ENCODE peak calls at places on chromosomes 12 and 14, in eight cellular contexts. E is T-cell; W is activated T-helper 9 cell treated with anti-CD3 and anti-CD28 coated beads, Interleukin-2, amount 50 U/mL, for 16 hours; Q is Panc1; U is M059J; S is occipital lobe; A is SW480; H is PC-9. Y is an unnamed sample.

GRCh38 chr12:5807538-5808219 is 137.4 kb downstream of the ANO2 start:
- DNase-seq in E (no peak), W (no peak), Q (no peak), U (peak; percentile 47), S (no peak), A (peak; percentile 83), H (no peak), Y (no peak)

GRCh38 chr12:109729837-109730200 is 16.2 kb downstream of the FAM222A start:
- DNase-seq in E (no peak), W (no peak), Q (no peak), U (no peak), S (no peak), A (no peak), H (no peak), Y (no peak)

GRCh38 chr12:71440393-71441349 is 1.1 kb downstream of the LGR5 start:
- DNase-seq in E (no peak), W (no peak), Q (no peak), U (peak; percentile 5), S (no peak), A (peak; percentile 71), H (no peak), Y (no peak)

GRCh38 chr12:99387661-99388060 is 259.9 kb upstream of the GARIN6 start:
- DNase-seq in E (no peak), W (no peak), Q (no peak), U (no peak), S (no peak), A (no peak), H (no peak), Y (no peak)

GRCh38 chr12:127655691-127656090 is 611.3 kb upstream of the TMEM132C start:
- DNase-seq in E (no peak), W (no peak), Q (no peak), U (peak; percentile 86), S (no peak), A (no peak), H (no peak), Y (no peak)

GRCh38 chr12:46915082-46915481 is 89.3 kb upstream of the SLC38A4 start:
- DNase-seq in E (no peak), W (no peak), Q (no peak), U (peak; percentile 97), S (no peak), A (no peak), H (no peak), Y (no peak)

GRCh38 chr12:81255947-81256346 is 178.1 kb downstream of the ACSS3 start:
- DNase-seq in E (no peak), W (no peak), Q (no peak), U (no peak), S (no peak), A (no peak), H (no peak), Y (no peak)

GRCh38 chr14:61385002-61385685 is 63.8 kb downstream of the PRKCH start:
- DNase-seq in E (peak; percentile 63), W (peak; percentile 16), Q (no peak), U (peak; percentile 63), S (no peak), A (no peak), H (no peak), Y (no peak)

GRCh38 chr12:2654741-2655140 is 140.0 kb upstream of the FKBP4 start:
- DNase-seq in E (no peak), W (no peak), Q (no peak), U (no peak), S (no peak), A (no peak), H (no peak), Y (no peak)

GRCh38 chr14:77123381-77124344 is 17.9 kb downstream of the ZDHHC22 start:
- DNase-seq in E (no peak), W (no peak), Q (no peak), U (peak; percentile 16), S (peak; percentile 35), A (peak; percentile 94), H (peak; percentile 99), Y (no peak)

GRCh38 chr12:94186461-94187237 is 38.3 kb downstream of the PLXNC1 start:
- DNase-seq in E (no peak), W (no peak), Q (no peak), U (peak; percentile 62), S (peak; percentile 81), A (no peak), H (no peak), Y (no peak)

GRCh38 chr14:31792726-31793125 is 231.5 kb downstream of the NUBPL start:
- DNase-seq in E (no peak), W (no peak), Q (no peak), U (no peak), S (no peak), A (no peak), H (no peak), Y (no peak)

GRCh38 chr14:42569227-42569626 is 962.6 kb downstream of the LRFN5 start:
- DNase-seq in E (no peak), W (no peak), Q (no peak), U (no peak), S (no peak), A (no peak), H (no peak), Y (no peak)

GRCh38 chr12:43847427-43847826 is 11.5 kb downstream of the TMEM117 start:
- DNase-seq in E (no peak), W (no peak), Q (no peak), U (peak; percentile 89), S (no peak), A (peak; percentile 66), H (peak; percentile 83), Y (no peak)

GRCh38 chr14:57150449-57150848 is 118.3 kb downstream of the EXOC5 start:
- DNase-seq in E (no peak), W (no peak), Q (no peak), U (no peak), S (no peak), A (no peak), H (no peak), Y (no peak)

GRCh38 chr14:23186913-23187654 is 3.6 kb upstream of the SLC7A8 start:
- DNase-seq in E (no peak), W (no peak), Q (peak; percentile 30), U (peak; percentile 58), S (no peak), A (peak; percentile 66), H (peak; percentile 41), Y (no peak)

GRCh38 chr14:91866061-91866460 is 1.3 kb downstream of the TC2N start:
- DNase-seq in E (no peak), W (no peak), Q (no peak), U (peak; percentile 20), S (no peak), A (no peak), H (no peak), Y (no peak)

GRCh38 chr14:50230601-50231474 is 540 bp downstream of the SOS2 start:
- DNase-seq in E (peak; percentile 13), W (peak; percentile 10), Q (peak; percentile 43), U (peak; percentile 63), S (peak; percentile 13), A (peak; percentile 53), H (peak; percentile 68), Y (peak; percentile 70)

GRCh38 chr12:3310271-3311026 is 180.6 kb upstream of the PRMT8 start:
- DNase-seq in E (no peak), W (no peak), Q (no peak), U (no peak), S (no peak), A (peak; percentile 69), H (no peak), Y (no peak)

GRCh38 chr12:95151406-95151805 is 65.9 kb downstream of the FGD6 start:
- DNase-seq in E (no peak), W (no peak), Q (no peak), U (no peak), S (no peak), A (no peak), H (no peak), Y (no peak)

GRCh38 chr14:104115691-104116543 is 22.5 kb upstream of the KIF26A start:
- DNase-seq in E (no peak), W (no peak), Q (no peak), U (no peak), S (no peak), A (peak; percentile 79), H (peak; percentile 63), Y (no peak)

GRCh38 chr14:68680541-68681051 is 112.3 kb downstream of the ZFP36L1 start:
- DNase-seq in E (no peak), W (no peak), Q (no peak), U (no peak), S (no peak), A (no peak), H (no peak), Y (no peak)

GRCh38 chr12:49893753-49894752 is 9.6 kb downstream of the FAIM2 start:
- DNase-seq in E (no peak), W (no peak), Q (no peak), U (peak; percentile 93), S (no peak), A (peak; percentile 69), H (peak; percentile 94), Y (no peak)

GRCh38 chr12:65643595-65644386 is 180.5 kb upstream of the HMGA2 start:
- DNase-seq in E (no peak), W (no peak), Q (no peak), U (peak; percentile 70), S (no peak), A (no peak), H (peak; percentile 43), Y (no peak)

GRCh38 chr12:42716521-42716920 is 127.0 kb upstream of the PRICKLE1 start:
- DNase-seq in E (no peak), W (no peak), Q (no peak), U (peak; percentile 74), S (no peak), A (no peak), H (no peak), Y (no peak)

GRCh38 chr12:109827566-109828550 is 5.3 kb downstream of the TRPV4 start:
- DNase-seq in E (peak; percentile 6), W (no peak), Q (no peak), U (no peak), S (no peak), A (no peak), H (no peak), Y (peak; percentile 20)

GRCh38 chr14:49975799-49976198 is 82.9 kb downstream of the ARF6 start:
- DNase-seq in E (no peak), W (no peak), Q (no peak), U (peak; percentile 68), S (no peak), A (peak; percentile 26), H (peak; percentile 84), Y (no peak)

GRCh38 chr14:72888202-72888601 is 5.7 kb downstream of the DPF3 start:
- DNase-seq in E (no peak), W (no peak), Q (no peak), U (peak; percentile 29), S (no peak), A (no peak), H (no peak), Y (no peak)

GRCh38 chr14:76426161-76426696 is 50.3 kb downstream of the ESRRB start:
- DNase-seq in E (no peak), W (no peak), Q (no peak), U (no peak), S (no peak), A (no peak), H (no peak), Y (no peak)

Y was measured in KG1.